ENCODE peak calls at places on chromosome 3, in five cellular contexts. J is right atrium auricular region, D is psoas muscle, Z is MM.1S, B is upper lobe of left lung. I is an unnamed sample.

GRCh38 chr3:117118604-117119003 is 409.0 kb downstream of the TUSC7 start:
- DNase-seq in D (no peak), Z (no peak), B (no peak), J (no peak), I (no peak)

GRCh38 chr3:46114324-46114988 is 87.2 kb upstream of the XCR1 start:
- DNase-seq in J (no peak), B (no peak), Z (no peak), D (no peak), I (no peak)

GRCh38 chr3:156050918-156051317 is 69.5 kb upstream of the KCNAB1 start:
- DNase-seq in B (no peak), J (no peak), Z (no peak), D (no peak), I (no peak)

GRCh38 chr3:11195721-11196332 is 41.5 kb downstream of the HRH1 start:
- DNase-seq in B (no peak), Z (no peak), J (no peak), D (no peak), I (no peak)

GRCh38 chr3:48507256-48508061 is 3.5 kb upstream of the SHISA5 start:
- DNase-seq in B (no peak), J (peak), D (peak), Z (peak), I (no peak)

GRCh38 chr3:27415202-27415601 is 46.0 kb upstream of the NEK10 start:
- DNase-seq in D (no peak), Z (no peak), B (no peak), J (no peak), I (no peak)

GRCh38 chr3:138412821-138413531 is 21.4 kb upstream of the ESYT3 start:
- DNase-seq in J (no peak), D (no peak), B (no peak), Z (no peak), I (no peak)

GRCh38 chr3:9314796-9315195 is 48.1 kb upstream of the THUMPD3 start:
- DNase-seq in Z (no peak), B (no peak), D (no peak), J (no peak), I (no peak)

GRCh38 chr3:109532257-109533216 is 195.2 kb upstream of the DPPA4 start:
- DNase-seq in Z (peak), B (no peak), J (no peak), D (no peak), I (no peak)

GRCh38 chr3:157618075-157618760 is 115.0 kb upstream of the VEPH1 start:
- DNase-seq in D (no peak), B (no peak), Z (peak), J (no peak), I (no peak)

GRCh38 chr3:29324180-29324651 is 43.3 kb downstream of the RBMS3 start:
- DNase-seq in D (peak), J (peak), B (no peak), Z (peak), I (no peak)

DNA sequence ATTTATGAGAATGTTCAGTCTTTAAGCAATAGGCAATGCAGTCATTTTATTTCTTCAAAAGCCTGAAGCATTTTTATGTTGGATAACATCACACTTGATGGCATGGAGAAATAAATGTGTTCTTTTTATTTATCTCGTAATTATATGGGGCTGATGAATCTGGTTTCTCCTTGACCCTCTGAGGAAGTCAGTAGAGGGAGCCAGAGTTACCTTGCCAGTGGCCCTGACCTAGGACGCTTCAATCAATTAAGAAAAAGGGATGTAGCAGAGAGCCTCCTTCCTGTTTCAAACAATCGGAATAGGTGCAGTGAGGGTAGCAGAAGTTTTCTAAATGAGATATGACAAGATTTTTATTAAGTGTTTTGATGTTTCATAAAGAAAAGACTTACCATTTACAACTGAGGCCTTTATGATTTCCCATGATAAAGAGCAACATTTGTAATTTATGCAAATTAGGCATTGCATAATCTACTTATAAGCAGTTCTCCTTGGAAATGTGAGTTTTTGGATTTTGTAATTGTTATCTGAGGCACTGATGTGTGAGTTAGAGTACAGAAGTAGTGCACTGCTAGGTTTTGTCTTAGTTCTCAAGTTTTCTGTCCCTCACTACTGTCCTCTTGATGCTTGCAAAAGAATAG is 129.1 kb downstream of the RAP2B start:
- DNase-seq in B (no peak), J (no peak), Z (peak), D (no peak), I (no peak)
- TF ChIP-seq CTCF in B (peak), J (peak), Z (peak), D (peak), I (peak)

DNA sequence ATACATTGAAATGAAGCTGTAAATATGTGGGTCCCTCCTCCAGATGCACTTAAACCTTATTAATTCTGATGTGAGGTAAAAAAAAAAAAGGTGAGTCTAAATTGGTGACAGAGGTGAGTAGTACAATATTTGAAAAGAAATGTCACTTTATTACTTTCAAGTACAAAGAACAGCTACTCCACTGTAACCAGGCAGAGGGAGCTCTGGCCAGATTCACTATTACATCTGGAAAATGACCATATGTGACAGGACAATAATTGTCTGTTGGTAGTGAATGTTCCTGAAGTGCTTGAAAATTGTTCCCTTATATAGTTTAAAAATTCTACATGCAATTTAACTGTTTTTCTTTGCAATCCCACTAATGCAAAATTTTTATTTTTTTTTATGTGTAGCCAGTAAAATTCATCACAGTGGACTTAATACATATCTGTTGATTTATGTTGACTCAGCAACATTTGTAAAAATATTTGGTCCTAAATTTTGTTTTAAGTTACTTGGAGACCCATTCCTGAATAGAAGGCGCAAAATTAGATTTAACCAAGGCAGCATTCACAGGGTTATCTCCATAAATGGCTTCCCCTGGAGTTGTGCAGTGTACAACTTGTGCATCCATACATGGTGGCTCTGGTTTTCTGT is 231.9 kb upstream of the TBC1D5 start:
- DNase-seq in J (no peak), Z (no peak), D (no peak), B (no peak), I (no peak)
- TF ChIP-seq CTCF in J (no peak), Z (no peak), D (no peak), B (no peak), I (peak)

DNA sequence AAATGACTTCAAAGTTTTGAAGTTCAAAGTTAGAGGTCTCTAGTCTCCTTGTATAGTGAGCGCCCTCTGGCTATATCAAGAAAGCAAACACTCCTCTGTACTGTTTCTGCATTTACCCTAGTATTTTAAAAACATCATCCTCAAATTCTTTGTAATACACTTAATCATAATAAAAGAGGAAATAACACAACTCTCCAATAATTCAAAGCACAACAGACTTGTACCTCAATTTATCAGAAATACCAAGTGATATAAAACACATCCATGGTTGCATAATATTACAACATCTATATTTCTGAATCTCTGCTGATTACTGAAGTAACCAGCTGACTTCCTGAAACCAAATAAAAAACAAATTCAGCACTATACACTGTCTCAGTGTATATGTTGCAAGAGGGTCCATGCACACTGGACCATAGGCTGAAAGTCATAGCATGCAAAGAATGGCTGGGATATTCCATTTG is 12.5 kb downstream of the PLOD2 start:
- DNase-seq in J (no peak), D (no peak), Z (no peak), B (no peak), I (no peak)
- TF ChIP-seq CTCF in J (peak), D (no peak), Z (peak), B (no peak), I (no peak)

GRCh38 chr3:177689077-177689476 is 491.8 kb upstream of the TBL1XR1 start:
- DNase-seq in B (no peak), Z (no peak), D (no peak), J (no peak), I (no peak)
- TF ChIP-seq CTCF in B (no peak), Z (no peak), D (no peak), J (no peak), I (no peak)

GRCh38 chr3:15427182-15427880 is at the start of the genes EAF1 and METTL6:
- DNase-seq in D (peak), B (peak), Z (peak), J (peak), I (peak)
- TF ChIP-seq CTCF in D (peak), B (peak), Z (no peak), J (peak), I (peak)

GRCh38 chr3:51712511-51712931 is 5.7 kb downstream of the GRM2 start:
- DNase-seq in Z (no peak), J (no peak), D (no peak), B (peak), I (no peak)

GRCh38 chr3:51709675-51710074 is 2.8 kb downstream of the GRM2 start:
- DNase-seq in Z (no peak), J (no peak), B (no peak), D (no peak), I (no peak)

GRCh38 chr3:51711352-51712019 is 4.6 kb downstream of the GRM2 start:
- DNase-seq in Z (no peak), J (no peak), D (no peak), B (no peak), I (no peak)

GRCh38 chr3:51712020-51712385 is 5.1 kb downstream of the GRM2 start:
- DNase-seq in D (no peak), J (no peak), Z (no peak), B (no peak), I (no peak)

DNA sequence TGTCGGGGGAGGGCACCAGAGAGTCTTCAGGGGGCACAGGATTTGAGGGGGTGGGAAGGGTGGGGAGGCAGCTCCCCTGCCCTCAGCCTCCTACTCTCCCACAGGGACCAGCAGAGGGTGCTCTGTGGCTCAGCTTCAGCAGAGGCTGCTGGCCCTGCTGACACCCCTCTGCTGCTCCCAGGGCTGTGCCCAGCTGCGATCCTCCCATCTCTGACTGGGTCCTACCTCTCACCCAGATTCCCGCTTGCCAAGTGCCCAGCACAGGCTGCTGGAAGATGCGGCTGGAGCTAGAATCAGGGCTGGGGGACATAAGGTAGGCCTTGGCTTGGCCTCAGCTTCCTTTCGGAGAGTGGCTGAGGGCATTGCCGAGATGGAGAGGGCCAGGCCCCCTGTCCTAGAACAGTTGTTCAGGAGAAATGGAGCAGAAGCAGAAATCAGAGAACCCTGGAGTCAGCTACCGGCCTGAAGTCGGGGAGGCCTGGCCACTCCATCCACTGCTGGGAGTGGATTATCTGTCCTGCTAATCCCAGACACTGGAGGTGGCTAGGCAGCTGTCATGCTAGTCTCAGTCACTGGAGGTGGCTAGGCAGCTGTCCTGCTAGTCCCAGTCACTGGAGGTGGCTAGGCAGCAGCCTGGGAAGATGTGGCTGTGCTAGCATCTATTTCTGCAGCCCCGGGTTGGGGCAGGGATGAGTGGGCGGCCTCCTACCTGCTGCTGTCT is 3.9 kb downstream of the GRM2 start:
- DNase-seq in B (no peak), Z (no peak), J (no peak), D (no peak), I (no peak)
- TF ChIP-seq CTCF in B (no peak), Z (no peak), J (no peak), D (no peak), I (no peak)

DNA sequence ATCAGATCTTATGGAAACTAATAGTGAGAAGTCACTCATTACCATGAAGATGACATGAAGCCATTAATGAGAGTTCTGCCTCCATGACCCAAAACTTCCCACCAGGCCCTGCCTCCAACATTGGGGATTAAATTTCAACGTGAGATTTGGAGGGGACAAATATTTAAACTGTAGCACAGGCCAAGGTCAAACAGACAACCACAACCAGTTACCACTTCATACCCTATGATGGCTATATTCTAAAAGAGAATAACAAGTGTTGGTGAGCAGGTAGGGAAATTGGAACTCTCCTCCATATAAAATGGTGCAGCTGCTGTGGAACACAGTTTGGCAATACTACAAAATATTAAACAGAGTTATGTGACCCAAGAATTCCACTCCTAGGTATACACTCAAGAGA is 36.9 kb downstream of the TCAIM start:
- DNase-seq in D (no peak), B (no peak), J (no peak), Z (no peak), I (no peak)
- TF ChIP-seq CTCF in D (no peak), B (no peak), J (no peak), Z (no peak), I (no peak)

GRCh38 chr3:135261214-135261775 is 466.2 kb downstream of the EPHB1 start:
- DNase-seq in Z (no peak), J (no peak), D (no peak), B (no peak), I (no peak)
- TF ChIP-seq CTCF in Z (no peak), J (no peak), D (no peak), B (no peak), I (no peak)

DNA sequence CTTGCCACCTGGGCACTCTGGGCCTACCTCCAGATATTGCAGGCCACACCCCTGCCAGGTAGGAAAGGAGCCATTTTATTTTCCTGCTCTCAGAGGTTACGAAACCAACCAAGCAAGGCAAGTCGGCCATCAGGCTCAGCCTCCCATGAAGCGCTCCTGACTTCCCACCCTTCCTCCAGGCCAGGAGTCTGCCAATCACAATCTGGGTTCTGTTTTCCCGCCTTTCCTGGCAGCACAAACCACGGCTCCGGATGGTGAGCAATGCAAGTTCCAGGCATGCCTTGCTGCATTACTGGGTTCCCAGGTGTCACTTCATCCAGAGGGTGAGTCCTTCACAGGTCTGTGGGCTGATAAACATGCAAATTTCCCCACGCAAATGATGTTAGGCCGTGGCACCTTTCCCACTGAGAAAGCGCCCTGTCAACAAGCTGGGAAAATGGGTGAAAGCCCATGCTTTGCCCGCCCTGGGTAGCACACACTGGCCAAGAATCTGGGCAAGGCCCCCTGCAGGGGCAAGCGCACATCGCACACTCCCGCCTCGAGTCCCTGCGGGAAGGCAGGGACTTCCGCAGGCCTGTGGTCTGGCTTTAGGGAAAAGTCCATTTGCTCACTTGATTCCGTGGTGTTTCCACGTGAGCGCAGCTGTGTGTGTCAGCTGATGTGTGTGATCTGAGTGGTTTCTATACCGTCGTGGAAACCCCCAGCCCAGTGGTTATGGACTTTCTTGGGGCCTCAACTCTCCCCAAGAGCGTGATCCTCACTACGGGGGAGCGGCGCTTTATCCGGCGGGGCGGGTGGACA is 61.6 kb upstream of the RYK start:
- DNase-seq in D (peak), J (peak), B (peak), Z (no peak), I (no peak)
- TF ChIP-seq CTCF in D (peak), J (no peak), B (peak), Z (no peak), I (peak)

GRCh38 chr3:197225579-197225978 is 72.8 kb downstream of the DLG1 start:
- DNase-seq in J (no peak), Z (no peak), D (no peak), B (no peak), I (no peak)

GRCh38 chr3:197226179-197226578 is 72.2 kb downstream of the DLG1 start:
- DNase-seq in Z (no peak), J (no peak), B (no peak), D (no peak), I (no peak)

GRCh38 chr3:197222816-197223419 is 75.5 kb downstream of the DLG1 start:
- DNase-seq in J (no peak), D (no peak), Z (no peak), B (no peak), I (no peak)

GRCh38 chr3:197227780-197228574 is 70.4 kb downstream of the DLG1 start:
- DNase-seq in Z (no peak), J (no peak), D (no peak), B (no peak), I (no peak)

GRCh38 chr3:197224034-197224444 is 74.4 kb downstream of the DLG1 start:
- DNase-seq in D (no peak), B (no peak), J (no peak), Z (peak), I (no peak)
- TF ChIP-seq CTCF in D (peak), B (peak), J (peak), Z (peak), I (peak)